ENCODE peak calls at places on chromosomes 16 and 17, in eight cellular contexts. D is T-helper 17 cell; T is GM12892; U is amniotic stem cell; H is CD4-positive, alpha-beta memory T cell; S is stimulated activated CD8-positive, alpha-beta memory T cell treated with anti-CD3 and anti-CD28 coated beads, Interleukin-2, amount 100 ng/mL, for 1 hour; L is NCI-H187; R is posterior cingulate gyrus. V is an unnamed sample.

GRCh38 chr17:83106913-83107655 is 27.7 kb downstream of the METRNL start:
- DNase-seq in D (no peak), T (no peak), U (no peak), H (no peak), S (no peak), L (no peak), R (no peak), V (no peak)

GRCh38 chr16:88649924-88650748 is 717 bp downstream of the CYBA start:
- DNase-seq in D (no peak), T (peak), U (no peak), H (peak), S (no peak), L (no peak), R (no peak), V (peak)

GRCh38 chr16:9330036-9330545 is 238.6 kb downstream of the HAPSTR1 start:
- DNase-seq in D (no peak), T (no peak), U (no peak), H (no peak), S (no peak), L (no peak), R (no peak), V (no peak)

GRCh38 chr16:11417487-11417886 is 72.2 kb downstream of the RMI2 start:
- DNase-seq in D (no peak), T (no peak), U (no peak), H (no peak), S (no peak), L (no peak), R (no peak), V (peak)

GRCh38 chr16:53132406-53132805 is 77.6 kb downstream of the CHD9 start:
- DNase-seq in D (no peak), T (no peak), U (no peak), H (no peak), S (no peak), L (no peak), R (no peak), V (no peak)

GRCh38 chr16:8885674-8886592 is 3.8 kb downstream of the LITAFD start:
- DNase-seq in D (no peak), T (no peak), U (no peak), H (no peak), S (no peak), L (no peak), R (no peak), V (no peak)

GRCh38 chr17:45395569-45396415 is 36.9 kb downstream of the ARHGAP27 start:
- DNase-seq in D (no peak), T (no peak), U (no peak), H (no peak), S (no peak), L (no peak), R (no peak), V (no peak)

GRCh38 chr17:5898406-5898805 is 171.8 kb upstream of the WSCD1 start:
- DNase-seq in D (no peak), T (no peak), U (no peak), H (no peak), S (no peak), L (no peak), R (no peak), V (no peak)

GRCh38 chr17:9037741-9038140 is 16.4 kb downstream of the NTN1 start:
- DNase-seq in D (no peak), T (no peak), U (no peak), H (no peak), S (no peak), L (no peak), R (no peak), V (no peak)

GRCh38 chr16:1786242-1787055 is 3.7 kb downstream of the NUBP2 start:
- DNase-seq in D (no peak), T (no peak), U (no peak), H (no peak), S (no peak), L (no peak), R (no peak), V (peak)

GRCh38 chr17:79627766-79628690 is 17.2 kb upstream of the RBFOX3 start:
- DNase-seq in D (no peak), T (peak), U (no peak), H (no peak), S (no peak), L (no peak), R (peak), V (no peak)

GRCh38 chr17:64496786-64497564 is at the start of gene POLG2:
- DNase-seq in D (peak), T (peak), U (peak), H (peak), S (peak), L (peak), R (peak), V (peak)

GRCh38 chr16:82603784-82604411 is 22.9 kb upstream of the CDH13 start:
- DNase-seq in D (no peak), T (no peak), U (peak), H (no peak), S (no peak), L (no peak), R (peak), V (peak)

GRCh38 chr16:89615596-89616090 is 2.2 kb downstream of the DPEP1 start:
- DNase-seq in D (no peak), T (no peak), U (no peak), H (no peak), S (no peak), L (no peak), R (no peak), V (no peak)

GRCh38 chr17:30413109-30413508 is 34.4 kb downstream of the CPD start:
- DNase-seq in D (no peak), T (no peak), U (no peak), H (no peak), S (no peak), L (no peak), R (no peak), V (no peak)